ENCODE peak calls at places on chromosome 5, in four cellular contexts. One of them, this sample, is unnamed.

GRCh38 chr5:7073666-7074065 is 322.3 kb upstream of the ADCY2 start:
- DNase-seq in cardiac muscle cell: no peak
- DNase-seq in keratinocyte: no peak
- DNase-seq in tibial artery: no peak
- DNase-seq in this sample: no peak

GRCh38 chr5:169433221-169433651 is 132.3 kb upstream of the SLIT3 start:
- DNase-seq in tibial artery: no peak
- DNase-seq in keratinocyte: no peak
- DNase-seq in cardiac muscle cell: no peak
- DNase-seq in this sample: no peak

GRCh38 chr5:170293273-170293672 is 4.3 kb downstream of the LCP2 start:
- DNase-seq in keratinocyte: no peak
- DNase-seq in cardiac muscle cell: no peak
- DNase-seq in tibial artery: peak
- DNase-seq in this sample: no peak

GRCh38 chr5:168089201-168089887 is 202.1 kb upstream of the WWC1 start:
- DNase-seq in keratinocyte: no peak
- DNase-seq in tibial artery: no peak
- DNase-seq in cardiac muscle cell: no peak
- DNase-seq in this sample: no peak

GRCh38 chr5:168925160-168925559 is 346.0 kb upstream of the PANK3 start:
- DNase-seq in cardiac muscle cell: no peak
- DNase-seq in keratinocyte: no peak
- DNase-seq in tibial artery: no peak
- DNase-seq in this sample: no peak

GRCh38 chr5:92580814-92581213 is 1000.2 kb downstream of the NR2F1-AS1 start:
- DNase-seq in tibial artery: no peak
- DNase-seq in cardiac muscle cell: no peak
- DNase-seq in keratinocyte: no peak
- DNase-seq in this sample: no peak

GRCh38 chr5:1387059-1387755 is 42.3 kb upstream of the CLPTM1L start:
- DNase-seq in tibial artery: no peak
- DNase-seq in cardiac muscle cell: no peak
- DNase-seq in keratinocyte: no peak
- DNase-seq in this sample: no peak

GRCh38 chr5:131288328-131288727 is 24.5 kb downstream of the CDC42SE2 start:
- DNase-seq in keratinocyte: no peak
- DNase-seq in tibial artery: no peak
- DNase-seq in cardiac muscle cell: no peak
- DNase-seq in this sample: no peak

GRCh38 chr5:168447748-168448147 is 38.5 kb upstream of the RARS1 start:
- DNase-seq in keratinocyte: no peak
- DNase-seq in tibial artery: no peak
- DNase-seq in cardiac muscle cell: peak
- DNase-seq in this sample: no peak

GRCh38 chr5:1381370-1382247 is 36.7 kb upstream of the CLPTM1L start:
- DNase-seq in keratinocyte: no peak
- DNase-seq in cardiac muscle cell: no peak
- DNase-seq in tibial artery: no peak
- DNase-seq in this sample: no peak

GRCh38 chr5:153964201-153965101 is 74.3 kb downstream of the FAM114A2 start:
- DNase-seq in tibial artery: no peak
- DNase-seq in cardiac muscle cell: no peak
- DNase-seq in keratinocyte: no peak
- DNase-seq in this sample: no peak

GRCh38 chr5:139828207-139828895 is 32.7 kb downstream of the PSD2 start:
- DNase-seq in keratinocyte: no peak
- DNase-seq in tibial artery: peak
- DNase-seq in cardiac muscle cell: no peak
- DNase-seq in this sample: no peak

GRCh38 chr5:154740957-154741356 is 14.2 kb upstream of the LARP1 start:
- DNase-seq in keratinocyte: no peak
- DNase-seq in tibial artery: no peak
- DNase-seq in cardiac muscle cell: peak
- DNase-seq in this sample: no peak

GRCh38 chr5:1090538-1090937 is 21.3 kb downstream of the SLC12A7 start:
- DNase-seq in tibial artery: no peak
- DNase-seq in keratinocyte: no peak
- DNase-seq in cardiac muscle cell: peak
- DNase-seq in this sample: no peak

GRCh38 chr5:26009742-26010141 is 1028.6 kb downstream of the CDH9 start:
- DNase-seq in tibial artery: no peak
- DNase-seq in cardiac muscle cell: no peak
- DNase-seq in keratinocyte: no peak
- DNase-seq in this sample: no peak

GRCh38 chr5:157828031-157828948 is 30.7 kb downstream of the CLINT1 start:
- DNase-seq in cardiac muscle cell: peak
- DNase-seq in tibial artery: no peak
- DNase-seq in keratinocyte: no peak
- DNase-seq in this sample: no peak

GRCh38 chr5:73242741-73243140 is 69.7 kb downstream of the TMEM174 start:
- DNase-seq in tibial artery: no peak
- DNase-seq in cardiac muscle cell: no peak
- DNase-seq in keratinocyte: no peak
- DNase-seq in this sample: no peak

GRCh38 chr5:148615644-148616283 is 38.6 kb downstream of the HTR4 start:
- DNase-seq in keratinocyte: no peak
- DNase-seq in cardiac muscle cell: no peak
- DNase-seq in tibial artery: no peak
- DNase-seq in this sample: no peak

GRCh38 chr5:107593009-107593408 is 77.7 kb downstream of the EFNA5 start:
- DNase-seq in keratinocyte: no peak
- DNase-seq in tibial artery: no peak
- DNase-seq in cardiac muscle cell: no peak
- DNase-seq in this sample: no peak

GRCh38 chr5:59768204-59769040 is 125.1 kb downstream of the PDE4D start:
- DNase-seq in keratinocyte: peak
- DNase-seq in tibial artery: peak
- DNase-seq in cardiac muscle cell: peak
- DNase-seq in this sample: no peak

GRCh38 chr5:194603-195209 is 3.4 kb downstream of the LRRC14B start:
- DNase-seq in tibial artery: peak
- DNase-seq in keratinocyte: no peak
- DNase-seq in cardiac muscle cell: no peak
- DNase-seq in this sample: no peak

GRCh38 chr5:73605223-73606087 is 20.5 kb upstream of the ARHGEF28 start:
- DNase-seq in tibial artery: no peak
- DNase-seq in keratinocyte: peak
- DNase-seq in cardiac muscle cell: no peak
- DNase-seq in this sample: no peak

GRCh38 chr5:74641778-74642542 is 1.4 kb upstream of the ENC1 start:
- DNase-seq in cardiac muscle cell: peak
- DNase-seq in tibial artery: no peak
- DNase-seq in keratinocyte: no peak
- DNase-seq in this sample: no peak

GRCh38 chr5:73625314-73625904 is 587 bp upstream of the ARHGEF28 start:
- DNase-seq in cardiac muscle cell: peak
- DNase-seq in tibial artery: no peak
- DNase-seq in keratinocyte: no peak
- DNase-seq in this sample: no peak

GRCh38 chr5:126104951-126105350 is 318.3 kb upstream of the GRAMD2B start:
- DNase-seq in keratinocyte: no peak
- DNase-seq in cardiac muscle cell: no peak
- DNase-seq in tibial artery: no peak
- DNase-seq in this sample: no peak

GRCh38 chr5:66966439-66966838 is 230.2 kb downstream of the CD180 start:
- DNase-seq in keratinocyte: no peak
- DNase-seq in cardiac muscle cell: no peak
- DNase-seq in tibial artery: no peak
- DNase-seq in this sample: no peak

GRCh38 chr5:139678751-139679750 is 30.9 kb downstream of the CXXC5 start:
- DNase-seq in cardiac muscle cell: peak
- DNase-seq in keratinocyte: no peak
- DNase-seq in tibial artery: no peak
- DNase-seq in this sample: no peak

GRCh38 chr5:141369994-141370848 is at the start of gene PCDHGB3:
- DNase-seq in tibial artery: no peak
- DNase-seq in cardiac muscle cell: peak
- DNase-seq in keratinocyte: no peak
- DNase-seq in this sample: no peak

GRCh38 chr5:80193421-80193820 is 62.4 kb downstream of the SERINC5 start:
- DNase-seq in cardiac muscle cell: no peak
- DNase-seq in tibial artery: no peak
- DNase-seq in keratinocyte: no peak
- DNase-seq in this sample: no peak

GRCh38 chr5:132272341-132273210 is 15.1 kb downstream of the PDLIM4 start:
- DNase-seq in tibial artery: peak
- DNase-seq in cardiac muscle cell: peak
- DNase-seq in keratinocyte: no peak
- DNase-seq in this sample: peak

DNA sequence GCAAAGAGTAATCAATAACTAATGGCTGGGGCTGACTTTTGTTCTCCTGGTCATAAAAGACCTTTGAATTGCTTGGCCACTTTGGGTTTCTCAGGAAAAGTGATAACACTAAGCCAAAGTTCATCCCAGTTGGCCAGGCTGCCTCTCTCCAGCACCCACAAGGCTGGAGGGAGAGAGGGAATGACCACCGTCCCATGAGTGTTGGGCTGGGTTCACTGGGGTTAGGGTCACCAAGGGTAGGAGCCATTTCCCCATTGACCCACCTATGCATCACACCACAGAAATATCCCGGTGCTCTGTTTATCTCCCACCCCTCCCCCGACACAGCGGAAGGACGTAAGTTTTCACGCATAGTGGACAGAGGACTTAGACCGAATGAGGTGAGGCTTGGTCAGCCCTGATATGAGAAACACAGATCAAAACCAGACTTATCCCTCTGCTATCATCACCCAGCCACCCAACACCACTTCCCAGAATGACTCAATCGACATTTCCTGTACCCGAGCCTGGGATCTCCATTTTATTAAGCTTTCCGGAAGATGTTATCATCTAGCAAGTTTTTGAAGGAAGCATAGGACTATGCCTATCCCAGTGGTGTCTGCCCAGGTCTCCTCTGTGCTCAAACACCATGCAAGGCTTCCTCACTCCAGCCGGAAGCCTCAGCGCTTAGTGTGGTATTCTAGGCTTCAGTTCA is 27.0 kb upstream of the PPARGC1B start:
- DNase-seq in tibial artery: no peak
- DNase-seq in cardiac muscle cell: peak
- DNase-seq in keratinocyte: no peak
- DNase-seq in this sample: no peak
- H3K27ac ChIP-seq in tibial artery: no peak
- H3K27ac ChIP-seq in cardiac muscle cell: no peak
- H3K27ac ChIP-seq in keratinocyte: no peak
- H3K27ac ChIP-seq in this sample: no peak

DNA sequence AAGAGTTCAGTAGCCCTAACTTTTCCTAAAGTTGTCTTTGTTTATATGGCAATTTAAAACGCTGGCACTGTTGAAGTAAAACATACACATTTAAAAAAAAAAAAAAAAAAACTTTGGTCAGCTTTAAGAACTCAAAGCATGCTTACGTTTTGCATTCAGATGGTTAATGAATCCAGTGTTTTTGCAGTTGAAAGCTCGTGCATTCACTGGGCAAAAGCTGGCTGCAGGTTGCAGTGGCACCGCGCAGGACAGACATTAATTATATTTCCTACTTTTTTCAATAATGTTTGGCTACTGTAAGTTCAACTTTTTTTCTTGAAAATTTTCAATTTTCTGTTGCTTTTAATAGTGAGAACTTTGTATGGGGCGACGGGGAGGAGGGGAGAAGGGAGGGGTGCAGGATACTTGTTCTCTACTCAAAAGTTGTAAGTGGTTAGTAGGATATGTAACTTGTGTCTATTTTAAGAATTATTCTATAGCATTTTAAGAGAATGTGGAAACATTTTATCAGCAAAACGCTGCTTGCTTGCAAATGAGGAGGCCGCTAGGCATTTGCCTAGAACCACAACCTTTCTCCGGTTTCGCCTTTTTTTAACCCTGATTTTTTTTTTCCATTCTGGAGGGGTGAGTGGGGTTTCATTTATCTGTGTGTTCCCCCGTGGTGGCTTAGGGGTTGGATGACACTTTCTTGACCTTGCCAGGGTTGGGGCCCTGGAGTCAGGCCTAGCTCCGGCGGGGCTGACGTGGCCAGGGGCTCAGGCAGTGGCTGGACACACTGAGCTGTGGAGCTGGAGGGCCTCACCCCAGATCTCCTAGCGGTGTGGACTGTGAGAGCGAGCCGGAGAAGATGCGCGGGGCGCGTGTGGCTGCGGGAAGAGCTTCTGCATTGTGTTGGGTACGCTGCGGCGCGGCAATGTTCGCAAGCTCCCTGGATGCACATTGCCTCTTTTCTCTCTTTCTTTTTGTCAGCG is 4.2 kb downstream of the NR2F1 start:
- DNase-seq in keratinocyte: no peak
- DNase-seq in cardiac muscle cell: peak
- DNase-seq in tibial artery: no peak
- DNase-seq in this sample: no peak
- H3K27ac ChIP-seq in keratinocyte: no peak
- H3K27ac ChIP-seq in cardiac muscle cell: no peak
- H3K27ac ChIP-seq in tibial artery: no peak
- H3K27ac ChIP-seq in this sample: no peak

DNA sequence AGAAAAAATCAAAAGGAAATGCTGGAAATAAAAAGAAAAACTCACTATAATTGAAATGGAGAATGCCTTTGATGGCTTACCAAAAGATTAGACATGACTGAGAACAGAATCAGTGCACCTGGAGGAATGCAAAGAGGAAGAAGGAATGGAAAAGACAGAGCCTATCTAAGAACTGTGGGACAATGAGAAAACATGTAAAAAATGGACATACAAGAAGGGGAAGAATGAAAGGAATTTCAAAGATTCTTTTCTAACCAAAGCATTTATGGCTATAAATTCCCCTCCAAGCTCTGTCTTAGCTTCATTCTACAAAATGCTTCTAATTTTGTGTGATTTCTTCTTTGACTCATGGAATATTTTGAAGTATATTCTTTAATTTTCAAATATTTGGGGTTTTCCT is 47.5 kb upstream of the CLK4 start:
- DNase-seq in cardiac muscle cell: peak
- DNase-seq in tibial artery: no peak
- DNase-seq in keratinocyte: no peak
- DNase-seq in this sample: no peak
- H3K27ac ChIP-seq in cardiac muscle cell: no peak
- H3K27ac ChIP-seq in tibial artery: no peak
- H3K27ac ChIP-seq in keratinocyte: no peak
- H3K27ac ChIP-seq in this sample: no peak

GRCh38 chr5:124706729-124707361 is 39.6 kb downstream of the ZNF608 start:
- DNase-seq in tibial artery: no peak
- DNase-seq in keratinocyte: no peak
- DNase-seq in cardiac muscle cell: peak
- DNase-seq in this sample: no peak
- H3K27ac ChIP-seq in tibial artery: no peak
- H3K27ac ChIP-seq in keratinocyte: no peak
- H3K27ac ChIP-seq in cardiac muscle cell: peak
- H3K27ac ChIP-seq in this sample: no peak

DNA sequence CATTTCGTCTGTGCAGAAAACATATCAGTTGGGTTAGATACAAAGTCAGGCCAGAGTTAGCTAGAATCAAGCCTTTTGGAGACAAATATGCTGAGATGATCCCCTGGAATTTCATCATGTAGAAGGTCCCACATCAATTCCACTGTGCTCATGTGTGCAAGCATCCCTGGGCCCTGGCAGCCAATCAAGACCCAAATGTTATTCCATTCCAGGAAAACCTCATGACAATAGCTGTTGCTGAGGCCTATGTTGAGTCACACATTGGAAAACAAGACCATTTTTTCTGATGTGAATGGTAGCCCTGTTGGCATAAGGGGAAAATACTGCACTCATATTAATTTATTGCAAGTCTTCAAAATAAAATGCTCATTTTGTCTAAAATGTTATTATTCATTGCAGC is 11.5 kb downstream of the SPOCK1 start:
- DNase-seq in cardiac muscle cell: peak
- DNase-seq in tibial artery: peak
- DNase-seq in keratinocyte: no peak
- DNase-seq in this sample: no peak
- H3K27ac ChIP-seq in cardiac muscle cell: no peak
- H3K27ac ChIP-seq in tibial artery: peak
- H3K27ac ChIP-seq in keratinocyte: no peak
- H3K27ac ChIP-seq in this sample: peak

This sample was measured in coronary artery.